ENCODE peak calls at places on chromosomes 6 and 20, in five cellular contexts. T is GM10248, B is fibroblast of villous mesenchyme, W is dorsolateral prefrontal cortex, V is GM20000. H is an unnamed sample.

GRCh38 chr20:51876511-51876910 is 74.2 kb upstream of the SALL4 start:
- DNase-seq in T (no peak), B (no peak), W (no peak), V (no peak), H (no peak)

GRCh38 chr6:3872370-3872854 is 23.2 kb downstream of the FAM50B start:
- DNase-seq in T (no peak), B (no peak), W (no peak), V (no peak), H (no peak)

GRCh38 chr20:7410150-7410549 is 530.1 kb downstream of the HAO1 start:
- DNase-seq in T (no peak), B (no peak), W (no peak), V (no peak), H (no peak)

GRCh38 chr6:16871047-16871446 is 109.8 kb upstream of the ATXN1 start:
- DNase-seq in T (no peak), B (no peak), W (no peak), V (no peak), H (no peak)

GRCh38 chr6:133726188-133726587 is 162.7 kb upstream of the TCF21 start:
- DNase-seq in T (no peak), B (no peak), W (no peak), V (no peak), H (no peak)

GRCh38 chr6:69570126-69570525 is 226.7 kb downstream of the LMBRD1 start:
- DNase-seq in T (no peak), B (no peak), W (no peak), V (no peak), H (no peak)

GRCh38 chr20:47198254-47198671 is 158.2 kb downstream of the ZMYND8 start:
- DNase-seq in T (peak; percentile 58), B (no peak), W (no peak), V (peak; percentile 34), H (peak; percentile 71)

GRCh38 chr6:134676307-134677281 is 273.3 kb downstream of the ALDH8A1 start:
- DNase-seq in T (no peak), B (peak; percentile 94), W (no peak), V (no peak), H (no peak)

GRCh38 chr6:166365806-166366205 is 16.9 kb downstream of the MPC1 start:
- DNase-seq in T (no peak), B (no peak), W (no peak), V (no peak), H (no peak)

GRCh38 chr20:44858959-44859358 is 26.5 kb upstream of the YWHAB start:
- DNase-seq in T (no peak), B (no peak), W (no peak), V (no peak), H (peak; percentile 20)

GRCh38 chr6:166381381-166381732 is 1.4 kb downstream of the MPC1 start:
- DNase-seq in T (no peak), B (no peak), W (no peak), V (no peak), H (no peak)

GRCh38 chr6:99341862-99342455 is 7.5 kb downstream of the FAXC start:
- DNase-seq in T (no peak), B (no peak), W (no peak), V (no peak), H (no peak)

GRCh38 chr6:109772961-109773431 is 81.9 kb downstream of the FIG4 start:
- DNase-seq in T (no peak), B (peak; percentile 48), W (no peak), V (no peak), H (no peak)

GRCh38 chr6:149541139-149541538 is 4.7 kb downstream of the PPIL4 start:
- DNase-seq in T (no peak), B (no peak), W (no peak), V (no peak), H (no peak)

GRCh38 chr6:158445426-158446085 is 114.3 kb upstream of the TMEM181 start:
- DNase-seq in T (no peak), B (no peak), W (no peak), V (no peak), H (no peak)

GRCh38 chr6:10877012-10877411 is 4.8 kb downstream of the GCM2 start:
- DNase-seq in T (no peak), B (no peak), W (no peak), V (no peak), H (no peak)

GRCh38 chr20:41615110-41615509 is 3.1 kb downstream of the CHD6 start:
- DNase-seq in T (no peak), B (no peak), W (no peak), V (no peak), H (no peak)

GRCh38 chr6:105432797-105433196 is 29.9 kb upstream of the PREP start:
- DNase-seq in T (no peak), B (peak; percentile 78), W (no peak), V (no peak), H (no peak)

GRCh38 chr20:36796117-36796516 is 22.6 kb upstream of the DSN1 start:
- DNase-seq in T (no peak), B (no peak), W (no peak), V (no peak), H (no peak)

GRCh38 chr20:41782255-41782654 is 164.1 kb upstream of the CHD6 start:
- DNase-seq in T (no peak), B (no peak), W (no peak), V (no peak), H (no peak)

GRCh38 chr6:136771306-136771705 is 21.0 kb downstream of the MAP3K5 start:
- DNase-seq in T (no peak), B (no peak), W (no peak), V (no peak), H (no peak)

GRCh38 chr20:53870426-53871199 is 199.8 kb downstream of the BCAS1 start:
- DNase-seq in T (no peak), B (no peak), W (no peak), V (no peak), H (no peak)

GRCh38 chr6:131789219-131789618 is 18.6 kb upstream of the ENPP1 start:
- DNase-seq in T (no peak), B (peak; percentile 5), W (no peak), V (no peak), H (peak; percentile 4)

GRCh38 chr6:165232277-165232654 is 77.1 kb downstream of the C6orf118 start:
- DNase-seq in T (no peak), B (no peak), W (no peak), V (no peak), H (no peak)

GRCh38 chr20:16571333-16571732 is 1.9 kb downstream of the KIF16B start:
- DNase-seq in T (no peak), B (no peak), W (no peak), V (no peak), H (no peak)

GRCh38 chr6:133590814-133591213 is 298.1 kb upstream of the TCF21 start:
- DNase-seq in T (no peak), B (no peak), W (no peak), V (no peak), H (no peak)

GRCh38 chr6:2632368-2632767 is 118.4 kb downstream of the MYLK4 start:
- DNase-seq in T (no peak), B (no peak), W (no peak), V (no peak), H (no peak)

GRCh38 chr6:106556368-106556960 is 72.8 kb downstream of the RTN4IP1 start:
- DNase-seq in T (no peak), B (peak; percentile 49), W (no peak), V (no peak), H (no peak)

GRCh38 chr6:42406296-42407280 is 45.1 kb downstream of the TRERF1 start:
- DNase-seq in T (no peak), B (peak; percentile 16), W (no peak), V (no peak), H (no peak)

GRCh38 chr20:36094497-36094896 is 60.0 kb upstream of the EPB41L1 start:
- DNase-seq in T (no peak), B (no peak), W (no peak), V (no peak), H (no peak)

GRCh38 chr20:9884061-9884460 is 45.2 kb upstream of the PAK5 start:
- DNase-seq in T (no peak), B (no peak), W (no peak), V (no peak), H (no peak)
- TF ChIP-seq CTCF in T (no peak), B (no peak), W (peak; percentile 44), V (no peak), H (no peak)

GRCh38 chr20:38305541-38305940 is 1.6 kb downstream of the BPI start:
- DNase-seq in T (no peak), B (no peak), W (no peak), V (no peak), H (no peak)

GRCh38 chr20:38311100-38311499 is 7.1 kb downstream of the BPI start:
- DNase-seq in T (no peak), B (no peak), W (no peak), V (no peak), H (no peak)

GRCh38 chr20:38307371-38308046 is 3.6 kb downstream of the BPI start:
- DNase-seq in T (no peak), B (peak; percentile 56), W (no peak), V (no peak), H (no peak)

GRCh38 chr20:38308447-38308846 is 4.5 kb downstream of the BPI start:
- DNase-seq in T (no peak), B (no peak), W (no peak), V (no peak), H (no peak)

DNA sequence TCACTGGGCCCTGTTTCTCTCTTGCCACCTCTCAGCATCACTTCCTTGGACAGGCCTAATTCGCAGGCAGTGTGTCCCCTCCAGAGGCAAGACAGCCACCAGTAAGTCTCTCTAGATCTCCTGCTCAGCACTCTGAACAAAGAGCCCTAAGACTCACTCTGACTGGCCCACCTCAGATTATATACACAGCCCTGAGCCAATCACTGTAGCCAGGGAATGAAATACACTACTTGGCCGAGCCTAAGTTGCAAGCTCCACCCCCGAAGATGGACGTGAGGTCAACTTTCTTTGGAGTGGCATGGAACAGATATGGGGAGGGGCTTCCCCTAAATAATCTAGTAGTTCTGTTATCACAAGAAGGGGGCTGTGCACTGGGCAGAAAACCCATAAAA is 4.1 kb downstream of the BPI start:
- DNase-seq in T (no peak), B (no peak), W (no peak), V (no peak), H (no peak)
- TF ChIP-seq CTCF in T (no peak), B (no peak), W (no peak), V (no peak), H (no peak)

DNA sequence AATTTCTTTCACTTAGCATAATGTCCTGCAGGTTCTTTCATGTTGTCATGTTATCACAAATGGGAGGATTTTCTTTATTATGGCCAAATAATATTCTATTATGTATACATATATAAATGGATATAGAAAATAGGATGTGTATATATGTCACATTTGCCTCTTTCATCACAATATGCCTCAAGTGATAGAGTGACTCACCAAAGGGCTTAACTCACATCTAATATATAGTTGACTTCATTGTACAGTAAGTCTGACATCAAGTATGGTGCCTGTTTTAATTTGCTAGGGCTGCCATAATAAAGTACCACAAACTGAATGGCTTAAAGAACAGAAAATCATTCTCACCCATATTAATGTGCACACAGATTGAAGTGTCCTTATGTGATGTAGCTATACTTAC is 436.1 kb upstream of the FLRT3 start:
- DNase-seq in T (no peak), B (no peak), W (no peak), V (no peak), H (no peak)
- TF ChIP-seq CTCF in T (no peak), B (no peak), W (no peak), V (no peak), H (no peak)

DNA sequence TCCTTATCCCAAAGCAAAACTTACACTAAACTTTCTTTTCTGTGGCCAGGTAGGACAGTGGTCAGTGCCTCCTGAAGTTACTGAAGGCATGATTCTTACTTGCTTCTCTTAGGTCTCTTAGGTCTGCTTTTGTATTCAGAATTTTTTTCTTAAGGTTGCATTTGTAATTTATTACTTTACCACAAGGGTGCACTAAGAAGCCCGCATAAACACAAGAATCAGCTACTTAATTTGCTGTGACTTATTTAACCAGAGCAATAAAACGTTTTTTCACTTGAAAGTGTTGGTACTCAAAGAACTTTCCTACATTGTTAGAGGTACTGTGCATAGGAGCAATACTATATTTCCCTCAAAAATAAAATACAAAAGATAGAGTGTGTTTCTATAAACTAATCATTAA is 75.4 kb upstream of the LAMA2 start:
- DNase-seq in T (no peak), B (peak; percentile 69), W (no peak), V (no peak), H (no peak)
- TF ChIP-seq CTCF in T (peak; percentile 29), B (peak; percentile 57), W (peak; percentile 59), V (no peak), H (peak; percentile 25)

H was measured in activated CD8-positive, alpha-beta T cell treated with anti-CD3 and anti-CD28 coated beads for 36 hours.